ENCODE peak calls at places on chromosomes 16 and 17, in four cellular contexts. S is stimulated activated CD8-positive, alpha-beta memory T cell treated with anti-CD3 and anti-CD28 coated beads, Interleukin-15, amount 100 ng/mL, for 24 hours; A is iPS-NIHi11; H is fibroblast of the conjunctiva. K is an unnamed sample.

GRCh38 chr17:59914274-59914854 is 21.4 kb downstream of the RPS6KB1 start:
- DNase-seq in S (no peak), A (peak), H (peak), K (peak)

GRCh38 chr16:259814-260253 is 15.9 kb downstream of the RGS11 start:
- DNase-seq in S (no peak), A (no peak), H (no peak), K (no peak)

GRCh38 chr17:49193513-49194296 is 16.7 kb downstream of the GNGT2 start:
- DNase-seq in S (no peak), A (peak), H (peak), K (peak)

GRCh38 chr17:19250421-19251141 is 13.4 kb downstream of the EPN2 start:
- DNase-seq in S (no peak), A (no peak), H (no peak), K (no peak)

GRCh38 chr17:71639865-71640264 is 481.0 kb upstream of the SOX9 start:
- DNase-seq in S (no peak), A (no peak), H (no peak), K (no peak)

GRCh38 chr16:10156111-10156510 is 26.1 kb downstream of the GRIN2A start:
- DNase-seq in S (no peak), A (no peak), H (no peak), K (no peak)

GRCh38 chr17:28728364-28729200 is at the start of gene NEK8:
- DNase-seq in S (peak), A (peak), H (peak), K (peak)

GRCh38 chr16:79833559-79833958 is 233.0 kb upstream of the MAF start:
- DNase-seq in S (no peak), A (no peak), H (no peak), K (no peak)

GRCh38 chr16:48158296-48158695 is 2.5 kb upstream of the ABCC12 start:
- DNase-seq in S (no peak), A (no peak), H (peak), K (no peak)

GRCh38 chr16:58503863-58504688 is 4.1 kb downstream of the NDRG4 start:
- DNase-seq in S (no peak), A (no peak), H (no peak), K (no peak)

GRCh38 chr17:36550491-36551417 is 6.0 kb downstream of the GGNBP2 start:
- DNase-seq in S (no peak), A (no peak), H (no peak), K (no peak)

GRCh38 chr16:5319799-5320198 is 222.2 kb upstream of the EEF2KMT start:
- DNase-seq in S (no peak), A (no peak), H (no peak), K (no peak)

GRCh38 chr17:79843917-79844815 is 4.9 kb upstream of the CBX4 start:
- DNase-seq in S (no peak), A (peak), H (no peak), K (peak)

GRCh38 chr17:48646183-48647102 is 20.3 kb upstream of the HOXB9 start:
- DNase-seq in S (no peak), A (peak), H (no peak), K (peak)

GRCh38 chr16:29857133-29857760 is 5.8 kb downstream of the CDIPT start:
- DNase-seq in S (no peak), A (no peak), H (peak), K (no peak)

GRCh38 chr16:22300427-22301071 is 3.3 kb downstream of the POLR3E start:
- DNase-seq in S (no peak), A (peak), H (peak), K (peak)

GRCh38 chr17:43171761-43172487 is 910 bp downstream of the NBR1 start:
- DNase-seq in S (no peak), A (no peak), H (peak), K (no peak)

GRCh38 chr17:9350083-9350482 is 225.5 kb downstream of the STX8 start:
- DNase-seq in S (no peak), A (no peak), H (peak), K (no peak)

GRCh38 chr16:86634290-86634689 is 55.9 kb downstream of the FOXL1 start:
- DNase-seq in S (no peak), A (peak), H (no peak), K (no peak)

GRCh38 chr16:799111-799947 is 1.2 kb downstream of the GNG13 start:
- DNase-seq in S (no peak), A (no peak), H (no peak), K (no peak)

GRCh38 chr16:24151482-24151939 is 104.6 kb upstream of the CACNG3 start:
- DNase-seq in S (no peak), A (peak), H (no peak), K (no peak)

GRCh38 chr17:32927201-32927723 is 691 bp upstream of the TMEM98 start:
- DNase-seq in S (no peak), A (no peak), H (no peak), K (no peak)

GRCh38 chr17:81044764-81045589 is 10.0 kb downstream of the BAIAP2 start:
- DNase-seq in S (no peak), A (no peak), H (peak), K (no peak)

GRCh38 chr16:54174201-54174600 is 112.4 kb downstream of the IRX3 start:
- DNase-seq in S (no peak), A (peak), H (no peak), K (no peak)

GRCh38 chr16:57940382-57940966 is 30.5 kb downstream of the CNGB1 start:
- DNase-seq in S (no peak), A (no peak), H (no peak), K (no peak)

GRCh38 chr17:59362811-59363205 is 31.4 kb downstream of the YPEL2 start:
- DNase-seq in S (no peak), A (no peak), H (no peak), K (no peak)

K was measured in D341Med.